ENCODE peak calls at places on chromosomes 11 and 22, in five cellular contexts. Y is stimulated activated CD4-positive, alpha-beta T cell treated with anti-CD3 and anti-CD28 coated beads, TNF-alpha, amount 100 ng/mL, for 48 hours; W is ELR; E is cardiac fibroblast; L is esophagus muscularis mucosa. S is an unnamed sample.

GRCh38 chr11:111462329-111462728 is 49.9 kb downstream of the BTG4 start:
- DNase-seq in W (no peak), L (no peak), E (no peak), Y (no peak), S (no peak)

GRCh38 chr11:76614471-76615183 is 55.9 kb downstream of the LRRC32 start:
- DNase-seq in W (no peak), L (no peak), Y (no peak), E (peak), S (no peak)

GRCh38 chr11:61699737-61700160 is 19.6 kb downstream of the DAGLA start:
- DNase-seq in Y (no peak), E (no peak), W (no peak), L (no peak), S (peak)

GRCh38 chr11:125088123-125088522 is 23.3 kb downstream of the TMEM218 start:
- DNase-seq in E (no peak), L (no peak), W (no peak), Y (no peak), S (no peak)

GRCh38 chr11:86335131-86335768 is 33.2 kb downstream of the HIKESHI start:
- DNase-seq in L (no peak), Y (no peak), W (no peak), E (no peak), S (no peak)

GRCh38 chr11:72239849-72240460 is 4.0 kb downstream of the PHOX2A start:
- DNase-seq in Y (no peak), E (peak), L (no peak), W (peak), S (peak)

GRCh38 chr11:73394416-73395296 is 18.5 kb downstream of the RELT start:
- DNase-seq in E (no peak), Y (no peak), W (no peak), L (no peak), S (no peak)

GRCh38 chr11:67006029-67006884 is 16.7 kb upstream of the SYT12 start:
- DNase-seq in Y (peak), L (no peak), W (peak), E (no peak), S (peak)

GRCh38 chr11:18459634-18460033 is 4.0 kb downstream of the LDHAL6A start:
- DNase-seq in L (peak), W (no peak), E (no peak), Y (no peak), S (no peak)

GRCh38 chr22:22952531-22953295 is 65.1 kb downstream of the IGLL5 start:
- DNase-seq in W (no peak), L (no peak), E (no peak), Y (no peak), S (no peak)

GRCh38 chr11:17861036-17861755 is 126.6 kb downstream of the KCNC1 start:
- DNase-seq in W (peak), L (no peak), Y (no peak), E (no peak), S (no peak)

GRCh38 chr11:21897203-21897602 is 295.7 kb upstream of the ANO5 start:
- DNase-seq in L (no peak), E (no peak), Y (no peak), W (no peak), S (no peak)

GRCh38 chr11:62671272-62671603 is 235 bp upstream of the UQCC3 start:
- DNase-seq in Y (no peak), L (no peak), W (no peak), E (no peak), S (no peak)

GRCh38 chr11:1271927-1272326 is 37.5 kb downstream of the TOLLIP start:
- DNase-seq in W (no peak), L (no peak), Y (no peak), E (no peak), S (no peak)

GRCh38 chr11:10878408-10879214 is 20.8 kb upstream of the ZBED5 start:
- DNase-seq in Y (no peak), W (peak), E (peak), L (no peak), S (peak)

GRCh38 chr22:44359496-44360110 is 46.9 kb upstream of the SHISAL1 start:
- DNase-seq in E (no peak), L (no peak), Y (no peak), W (no peak), S (no peak)

GRCh38 chr22:22110548-22111266 is 128.1 kb upstream of the TOP3B start:
- DNase-seq in W (peak), L (no peak), Y (peak), E (peak), S (peak)

GRCh38 chr22:32202539-32203180 is 2.2 kb downstream of the RFPL2 start:
- DNase-seq in W (peak), L (peak), Y (no peak), E (peak), S (peak)

GRCh38 chr22:49095366-49095765 is 732.3 kb downstream of the BRD1 start:
- DNase-seq in Y (no peak), E (no peak), W (no peak), L (no peak), S (no peak)

GRCh38 chr11:121613724-121614123 is 161.0 kb upstream of the SORL1-AS1 start:
- DNase-seq in L (no peak), W (no peak), Y (no peak), E (peak), S (no peak)

GRCh38 chr11:111001986-111002616 is 243.4 kb upstream of the POU2AF2 start:
- DNase-seq in E (peak), L (peak), Y (no peak), W (peak), S (peak)

GRCh38 chr11:122578168-122578825 is 77.2 kb upstream of the UBASH3B start:
- DNase-seq in E (no peak), Y (no peak), W (peak), L (no peak), S (peak)

GRCh38 chr11:8017894-8018741 is 31.0 kb downstream of the EIF3F start:
- DNase-seq in W (peak), Y (no peak), E (peak), L (peak), S (no peak)

GRCh38 chr22:27790396-27791216 is 10.9 kb downstream of the MN1 start:
- DNase-seq in L (no peak), W (no peak), Y (no peak), E (no peak), S (no peak)

GRCh38 chr11:78065239-78065638 is 1.6 kb downstream of the THRSP start:
- DNase-seq in Y (no peak), L (no peak), E (no peak), W (no peak), S (no peak)

GRCh38 chr11:44978961-44979331 is 28.3 kb upstream of the TP53I11 start:
- DNase-seq in L (no peak), W (no peak), Y (no peak), E (no peak), S (peak)

GRCh38 chr22:41996826-41997225 is 1.8 kb upstream of the WBP2NL start:
- DNase-seq in Y (no peak), E (no peak), L (no peak), W (no peak), S (no peak)

GRCh38 chr11:6622261-6623171 is 3.3 kb upstream of the TPP1 start:
- DNase-seq in L (no peak), Y (no peak), E (no peak), W (peak), S (no peak)

GRCh38 chr11:126127284-126127845 is 64.7 kb upstream of the CDON start:
- DNase-seq in W (no peak), E (no peak), Y (no peak), L (no peak), S (no peak)

GRCh38 chr22:34808618-34809017 is 257.3 kb upstream of the ISX start:
- DNase-seq in L (no peak), E (no peak), Y (no peak), W (no peak), S (no peak)

GRCh38 chr22:33605201-33605600 is 315.1 kb downstream of the LARGE1 start:
- DNase-seq in W (no peak), Y (no peak), E (no peak), L (no peak), S (no peak)

GRCh38 chr22:23387827-23388491 is 192.1 kb downstream of the IGLL1 start:
- DNase-seq in W (no peak), E (no peak), L (no peak), Y (no peak), S (no peak)

GRCh38 chr11:121367434-121367833 is 74.9 kb downstream of the SC5D start:
- DNase-seq in E (peak), W (no peak), L (no peak), Y (no peak), S (no peak)